ENCODE peak calls at places on chromosomes 1 and 21, in six cellular contexts. N is BJ, E is GM13976, T is neural crest cell, D is brain microvascular endothelial cell, J is body of pancreas. M is an unnamed sample.

GRCh38 chr1:153546796-153547559 is 1.4 kb upstream of the S100A4 start:
- DNase-seq in T (no peak), J (no peak), D (no peak), N (no peak), E (no peak), M (no peak)

GRCh38 chr1:67451815-67452214 is 21.6 kb upstream of the SERBP1 start:
- DNase-seq in E (no peak), T (no peak), J (no peak), N (no peak), D (no peak), M (no peak)

GRCh38 chr1:64744492-64745180 is at the start of gene RAVER2:
- DNase-seq in T (peak; percentile 77), J (peak; percentile 87), D (peak; percentile 20), N (no peak), E (peak; percentile 73), M (peak; percentile 11)

GRCh38 chr1:67555487-67556296 is 125.5 kb upstream of the SERBP1 start:
- DNase-seq in T (no peak), E (no peak), D (no peak), J (no peak), N (no peak), M (no peak)

GRCh38 chr1:6030144-6030543 is 15.5 kb upstream of the KCNAB2 start:
- DNase-seq in N (no peak), T (no peak), E (no peak), J (no peak), D (no peak), M (no peak)

GRCh38 chr1:30855686-30856259 is 52.8 kb downstream of the SDC3 start:
- DNase-seq in N (no peak), D (no peak), E (no peak), J (no peak), T (no peak), M (no peak)

GRCh38 chr1:1929639-1930545 is 10.8 kb upstream of the TMEM52 start:
- DNase-seq in N (no peak), T (no peak), J (no peak), D (no peak), E (no peak), M (no peak)

GRCh38 chr1:26060832-26061574 is 6.4 kb downstream of the TRIM63 start:
- DNase-seq in D (no peak), E (no peak), N (no peak), T (no peak), J (no peak), M (no peak)

GRCh38 chr1:13549521-13549920 is 34.1 kb upstream of the PDPN start:
- DNase-seq in J (no peak), T (no peak), E (no peak), D (no peak), N (no peak), M (no peak)

GRCh38 chr1:13583592-13583963 is at the start of gene PDPN:
- DNase-seq in T (peak; percentile 69), N (no peak), J (peak; percentile 21), D (no peak), E (no peak), M (no peak)

GRCh38 chr1:193179094-193179493 is 7.3 kb downstream of the B3GALT2 start:
- DNase-seq in E (no peak), D (no peak), J (no peak), T (no peak), N (no peak), M (no peak)

GRCh38 chr1:102578806-102579205 is 529.5 kb downstream of the COL11A1 start:
- DNase-seq in D (peak; percentile 17), J (no peak), N (no peak), E (no peak), T (no peak), M (no peak)

GRCh38 chr1:205214756-205215155 is 3.3 kb upstream of the DSTYK start:
- DNase-seq in D (no peak), T (no peak), N (no peak), E (no peak), J (no peak), M (no peak)

GRCh38 chr1:168084396-168085231 is 52.1 kb downstream of the GPR161 start:
- DNase-seq in J (peak; percentile 66), D (no peak), E (peak; percentile 83), N (no peak), T (peak; percentile 63), M (no peak)

GRCh38 chr21:42991992-42992740 is 17.8 kb downstream of the PKNOX1 start:
- DNase-seq in T (no peak), D (peak; percentile 90), J (peak; percentile 23), E (peak; percentile 28), N (peak; percentile 67), M (peak; percentile 91)

GRCh38 chr1:40133122-40133665 is 28.0 kb upstream of the RLF start:
- DNase-seq in J (no peak), N (no peak), D (no peak), T (no peak), E (no peak), M (no peak)

GRCh38 chr1:151992345-151993083 is 1.1 kb downstream of the S100A10 start:
- DNase-seq in D (peak; percentile 87), J (peak; percentile 87), N (peak; percentile 82), T (no peak), E (no peak), M (no peak)

GRCh38 chr1:214582289-214582891 is 20.6 kb upstream of the CENPF start:
- DNase-seq in E (no peak), N (no peak), D (no peak), J (no peak), T (no peak), M (no peak)

GRCh38 chr1:11610629-11611180 is 43.5 kb downstream of the FBXO2 start:
- DNase-seq in N (no peak), J (no peak), T (no peak), E (no peak), D (no peak), M (no peak)

GRCh38 chr1:236686815-236687160 is 489 bp downstream of the ACTN2 start:
- DNase-seq in N (no peak), T (no peak), J (peak; percentile 25), E (no peak), D (no peak), M (no peak)

GRCh38 chr1:90394247-90394646 is 322.9 kb downstream of the BARHL2 start:
- DNase-seq in N (no peak), D (no peak), T (no peak), E (no peak), J (no peak), M (no peak)

GRCh38 chr1:1318131-1318652 is 6.3 kb downstream of the INTS11 start:
- DNase-seq in E (no peak), T (no peak), D (peak; percentile 95), N (peak; percentile 83), J (peak; percentile 86), M (peak; percentile 83)

GRCh38 chr1:54585181-54586066 is 37.4 kb downstream of the ACOT11 start:
- DNase-seq in N (no peak), E (no peak), D (no peak), T (no peak), J (no peak), M (no peak)

DNA sequence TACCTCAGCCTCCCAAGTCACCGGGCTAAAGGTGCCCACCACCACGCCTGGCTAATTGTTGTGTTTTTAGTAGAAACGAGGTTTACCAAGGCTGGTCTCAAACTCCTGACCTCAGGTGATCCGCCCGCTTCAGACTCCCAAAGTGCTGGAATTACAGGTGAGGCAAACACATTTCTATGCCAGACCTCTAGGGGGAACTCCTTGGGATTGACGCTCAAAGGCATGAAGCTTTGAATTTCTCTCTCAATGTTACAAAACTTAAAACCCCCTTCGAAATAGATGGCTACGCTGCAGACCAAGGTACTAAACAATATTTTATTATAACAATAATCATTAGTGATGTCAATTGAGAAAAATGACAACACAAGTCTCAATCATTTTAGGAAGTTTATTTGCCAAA is 330.0 kb downstream of the SETD4 start:
- DNase-seq in D (no peak), N (no peak), E (no peak), J (no peak), T (no peak), M (no peak)
- TF ChIP-seq CTCF in D (no peak), N (no peak), E (no peak), J (peak; percentile 5), T (no peak), M (no peak)

GRCh38 chr1:27600500-27601175 is 3.3 kb downstream of the AHDC1 start:
- DNase-seq in J (no peak), D (no peak), N (no peak), E (no peak), T (no peak), M (no peak)
- TF ChIP-seq CTCF in J (no peak), D (no peak), N (no peak), E (no peak), T (no peak), M (no peak)

GRCh38 chr1:36467708-36468455 is 3.7 kb upstream of the MRPS15 start:
- DNase-seq in T (no peak), N (no peak), J (no peak), E (no peak), D (no peak), M (no peak)
- TF ChIP-seq CTCF in T (no peak), N (no peak), J (no peak), E (no peak), D (no peak), M (no peak)

GRCh38 chr1:59640851-59641250 is 173.9 kb upstream of the HOOK1 start:
- DNase-seq in E (no peak), J (no peak), T (no peak), D (no peak), N (no peak), M (no peak)
- TF ChIP-seq CTCF in E (no peak), J (no peak), T (no peak), D (no peak), N (no peak), M (no peak)

GRCh38 chr1:186987769-186988168 is 159.0 kb downstream of the PLA2G4A start:
- DNase-seq in E (no peak), J (no peak), D (no peak), N (no peak), T (no peak), M (no peak)
- TF ChIP-seq CTCF in E (no peak), J (no peak), D (peak; percentile 31), N (peak; percentile 17), T (peak; percentile 45), M (peak; percentile 44)